ENCODE peak calls at places on chromosomes 12 and 14, in four cellular contexts. L is HS-27A; B is iPS DF 6.9; C is activated T-cell treated with anti-CD3 and anti-CD28 coated beads, Interleukin-2, amount 50 U/mL, for 72 hours. M is an unnamed sample.

GRCh38 chr12:76030378-76031080 is 1.0 kb downstream of the PHLDA1 start:
- DNase-seq in L (no peak), C (peak), B (no peak), M (peak)

GRCh38 chr14:52012635-52013034 is 23.3 kb downstream of the RTRAF start:
- DNase-seq in B (no peak), C (no peak), L (no peak), M (peak)

GRCh38 chr14:35414365-35414764 is 9.8 kb upstream of the NFKBIA start:
- DNase-seq in L (peak), B (no peak), C (no peak), M (no peak)

GRCh38 chr14:92666251-92666650 is 82.2 kb downstream of the LGMN start:
- DNase-seq in B (no peak), L (no peak), C (no peak), M (no peak)

GRCh38 chr12:26119391-26119981 is 5.4 kb downstream of the BHLHE41 start:
- DNase-seq in C (peak), B (no peak), L (peak), M (no peak)

GRCh38 chr12:5586201-5586600 is 154.3 kb downstream of the NTF3 start:
- DNase-seq in B (no peak), C (no peak), L (peak), M (no peak)

GRCh38 chr12:45730116-45730841 is 773 bp downstream of the ARID2 start:
- DNase-seq in L (peak), C (peak), B (no peak), M (peak)

GRCh38 chr14:71138236-71139057 is 231.2 kb downstream of the PCNX1 start:
- DNase-seq in L (no peak), B (no peak), C (no peak), M (no peak)

GRCh38 chr12:30739020-30739419 is 15.7 kb downstream of the CAPRIN2 start:
- DNase-seq in B (no peak), L (no peak), C (no peak), M (no peak)

GRCh38 chr12:65362231-65362630 is 83.7 kb downstream of the MSRB3 start:
- DNase-seq in C (no peak), L (no peak), B (no peak), M (no peak)

GRCh38 chr12:94807951-94808350 is 157.6 kb upstream of the TMCC3 start:
- DNase-seq in L (no peak), B (no peak), C (no peak), M (no peak)

GRCh38 chr14:37034410-37035285 is 137.8 kb downstream of the SLC25A21 start:
- DNase-seq in L (no peak), C (no peak), B (no peak), M (no peak)

GRCh38 chr14:76541594-76542219 is 165.8 kb downstream of the ESRRB start:
- DNase-seq in C (no peak), B (no peak), L (no peak), M (no peak)

M was measured in heart left ventricle.